ENCODE peak calls at places on chromosomes 16 and 17, in nine cellular contexts. V is HFF-Myc, U is GM10248, E is GM06990, M is uterus, S is gastrocnemius medialis, I is psoas muscle, N is mucosa of descending colon, R is GM12865. P is an unnamed sample.

GRCh38 chr17:35449371-35449931 is 885 bp upstream of the SLFN13 start:
- DNase-seq in V (no peak), U (peak; percentile 58), E (peak; percentile 65), M (peak; percentile 31), S (no peak), I (no peak), N (peak; percentile 34), R (peak; percentile 62), P (peak; percentile 54)

GRCh38 chr16:64475627-64476351 is 646.1 kb downstream of the CDH11 start:
- DNase-seq in V (no peak), U (no peak), E (no peak), M (no peak), S (no peak), I (no peak), N (no peak), R (no peak), P (no peak)

GRCh38 chr17:28954886-28955285 is 3.6 kb upstream of the PHF12 start:
- DNase-seq in V (no peak), U (no peak), E (no peak), M (no peak), S (no peak), I (no peak), N (no peak), R (no peak), P (no peak)

GRCh38 chr16:3112058-3112880 is at the start of gene ZNF205:
- DNase-seq in V (no peak), U (no peak), E (no peak), M (peak; percentile 70), S (peak; percentile 28), I (peak; percentile 77), N (peak; percentile 87), R (peak; percentile 25), P (no peak)

GRCh38 chr17:78176548-78177025 is 8.2 kb downstream of the SYNGR2 start:
- DNase-seq in V (no peak), U (peak; percentile 78), E (peak; percentile 87), M (peak; percentile 68), S (peak; percentile 65), I (peak; percentile 85), N (peak; percentile 90), R (peak; percentile 87), P (peak; percentile 80)

GRCh38 chr16:29653436-29653835 is 9.6 kb upstream of the SPN start:
- DNase-seq in V (no peak), U (peak; percentile 43), E (peak; percentile 56), M (no peak), S (no peak), I (no peak), N (no peak), R (peak; percentile 84), P (no peak)

GRCh38 chr17:14303343-14304221 is 2.7 kb downstream of the HS3ST3B1 start:
- DNase-seq in V (no peak), U (no peak), E (no peak), M (no peak), S (no peak), I (no peak), N (no peak), R (no peak), P (no peak)

GRCh38 chr17:43667506-43668438 is 6.0 kb upstream of the MEOX1 start:
- DNase-seq in V (no peak), U (no peak), E (no peak), M (no peak), S (no peak), I (no peak), N (no peak), R (no peak), P (no peak)

GRCh38 chr17:33292184-33292980 is 713 bp downstream of the ASIC2 start:
- DNase-seq in V (no peak), U (peak; percentile 19), E (peak; percentile 18), M (peak; percentile 14), S (no peak), I (no peak), N (peak; percentile 70), R (no peak), P (peak; percentile 35)

GRCh38 chr17:33288954-33289353 is 4.1 kb downstream of the ASIC2 start:
- DNase-seq in V (no peak), U (no peak), E (no peak), M (no peak), S (no peak), I (no peak), N (no peak), R (no peak), P (no peak)

GRCh38 chr17:33290156-33290697 is 2.9 kb downstream of the ASIC2 start:
- DNase-seq in V (no peak), U (no peak), E (no peak), M (no peak), S (no peak), I (no peak), N (no peak), R (no peak), P (no peak)

GRCh38 chr17:33292981-33293867 is at the start of gene ASIC2:
- DNase-seq in V (no peak), U (no peak), E (no peak), M (no peak), S (no peak), I (no peak), N (peak; percentile 72), R (no peak), P (peak; percentile 24)

DNA sequence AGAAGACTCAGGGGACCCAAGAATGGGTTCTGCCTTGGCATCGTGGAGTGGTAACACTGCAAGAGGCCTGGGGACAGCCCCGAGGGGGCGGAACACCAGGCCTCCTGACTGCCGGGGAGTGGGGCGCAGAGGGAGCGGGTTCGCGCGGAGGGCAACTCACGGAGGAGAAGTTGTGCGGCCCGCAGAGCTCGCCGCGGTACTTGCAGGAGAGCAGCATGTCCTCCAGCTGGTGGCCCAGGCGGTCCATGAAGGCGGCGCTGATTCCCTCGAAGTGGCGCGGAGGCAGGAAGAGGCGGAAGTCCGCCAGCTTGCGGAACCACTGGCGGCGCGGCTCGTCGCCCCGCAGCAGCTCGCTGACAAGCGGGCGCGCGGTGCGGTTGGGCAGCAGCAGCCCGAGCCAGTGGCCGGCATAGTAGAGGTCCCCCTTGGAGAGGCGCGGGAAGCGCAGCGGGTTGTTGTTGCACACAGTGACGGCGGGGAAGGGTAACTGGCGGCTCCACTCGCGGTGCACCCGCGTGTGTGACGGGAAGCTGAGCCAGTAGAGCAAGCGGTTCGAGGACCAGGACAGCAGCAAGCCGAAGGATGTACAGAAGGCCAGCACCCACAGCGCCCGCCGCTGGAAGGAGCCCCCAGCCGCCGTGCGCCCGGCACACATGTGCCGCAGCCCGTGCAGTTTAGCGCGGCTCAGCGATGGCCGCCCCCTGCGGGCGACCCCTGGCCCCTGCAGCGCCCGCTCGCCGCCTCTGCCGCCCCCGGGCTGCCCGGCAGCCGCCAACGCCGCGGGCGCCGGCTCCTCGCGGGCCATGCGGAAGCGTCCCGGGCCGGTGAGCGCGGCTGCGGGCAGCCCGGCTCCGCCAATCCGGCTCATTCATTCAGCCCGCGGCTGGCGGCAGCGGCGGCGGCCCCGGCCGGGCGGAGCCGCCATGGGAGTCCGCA is 1.6 kb downstream of the ASIC2 start:
- DNase-seq in V (no peak), U (no peak), E (peak; percentile 27), M (no peak), S (no peak), I (peak; percentile 49), N (peak; percentile 67), R (no peak), P (peak; percentile 34)
- TF ChIP-seq CTCF in V (no peak), U (no peak), E (no peak), M (peak; percentile 12), S (no peak), I (no peak), N (no peak), R (no peak), P (no peak)

GRCh38 chr16:25709182-25709581 is 17.4 kb downstream of the HS3ST4 start:
- DNase-seq in V (no peak), U (no peak), E (no peak), M (no peak), S (no peak), I (no peak), N (no peak), R (no peak), P (no peak)

GRCh38 chr16:25713785-25714570 is 22.2 kb downstream of the HS3ST4 start:
- DNase-seq in V (no peak), U (no peak), E (no peak), M (no peak), S (no peak), I (no peak), N (no peak), R (no peak), P (no peak)

GRCh38 chr16:25707553-25707952 is 15.8 kb downstream of the HS3ST4 start:
- DNase-seq in V (no peak), U (no peak), E (no peak), M (no peak), S (no peak), I (no peak), N (no peak), R (no peak), P (no peak)

DNA sequence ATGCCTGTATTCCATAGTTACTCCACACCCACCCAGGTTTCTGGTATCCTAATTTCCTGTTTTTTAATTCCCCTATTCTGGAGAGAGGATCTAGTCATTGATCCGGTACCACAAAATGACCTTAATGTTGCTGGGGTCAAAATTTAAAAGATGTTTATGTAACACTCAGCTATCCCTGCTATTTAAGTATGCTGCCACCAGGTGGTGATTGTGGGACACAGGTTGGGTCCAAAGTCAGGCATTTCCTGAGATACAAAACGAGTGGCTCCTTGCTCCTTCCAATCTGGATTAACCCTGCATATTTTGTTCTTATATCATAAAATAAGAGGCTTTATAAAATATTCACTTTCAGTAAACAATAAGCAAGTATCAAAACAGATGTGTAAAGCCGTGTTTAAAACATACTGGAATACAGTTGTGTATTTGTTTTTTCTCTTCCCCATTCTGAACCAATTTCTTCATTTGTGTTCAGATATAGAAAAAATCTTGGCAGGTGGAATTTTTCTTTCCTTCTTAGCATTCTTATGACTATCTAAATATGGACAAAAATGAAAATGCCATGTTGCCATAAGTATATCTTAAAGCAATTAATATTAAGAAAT is 16.3 kb downstream of the HS3ST4 start:
- DNase-seq in V (peak; percentile 1), U (peak; percentile 31), E (no peak), M (no peak), S (no peak), I (no peak), N (no peak), R (peak; percentile 45), P (peak; percentile 39)
- TF ChIP-seq CTCF in V (peak; percentile 28), U (peak; percentile 53), E (peak; percentile 70), M (no peak), S (no peak), I (no peak), N (no peak), R (peak; percentile 55), P (peak; percentile 58)

DNA sequence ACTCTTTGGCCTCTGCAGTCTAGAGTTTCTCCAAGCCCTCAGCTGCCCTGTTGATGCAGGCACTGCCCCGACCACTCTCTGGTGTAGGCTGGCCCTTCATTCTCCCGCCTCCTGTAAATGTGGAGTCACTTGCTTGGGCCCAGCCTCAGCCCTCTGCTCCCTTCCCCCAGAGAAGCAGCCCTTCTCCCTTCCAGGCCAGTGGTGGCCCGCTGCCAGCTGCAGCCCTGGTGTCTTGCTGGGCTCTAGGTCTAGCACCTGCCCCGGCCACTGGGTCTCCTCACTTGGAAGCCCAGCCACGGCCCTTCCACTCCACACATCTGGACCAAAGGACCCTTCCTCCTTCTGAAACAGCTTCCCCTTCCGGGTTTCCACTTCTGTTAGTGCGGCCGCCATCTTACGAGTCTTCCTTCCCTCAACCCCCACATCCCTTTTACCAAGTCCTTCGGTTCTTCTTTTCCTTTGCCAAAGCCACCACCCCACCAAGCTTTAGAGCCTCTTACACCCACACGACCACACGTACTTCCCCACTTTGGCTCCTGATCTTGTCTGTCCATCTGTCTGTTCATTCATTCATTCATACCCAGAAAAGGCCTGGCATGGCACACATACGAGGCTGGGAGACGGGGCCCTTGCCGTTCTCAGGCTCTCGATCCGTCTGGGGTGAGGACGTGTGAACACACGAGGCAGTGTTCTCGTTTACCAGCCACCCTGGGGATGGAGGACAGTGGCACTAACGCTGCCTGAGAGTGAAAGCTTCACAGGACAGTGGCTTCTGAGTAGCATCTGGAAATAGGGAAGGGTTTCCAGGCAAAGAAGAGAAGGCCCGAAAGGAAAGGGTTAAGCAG is 68.0 kb downstream of the ABR start:
- DNase-seq in V (no peak), U (no peak), E (no peak), M (no peak), S (no peak), I (peak; percentile 67), N (peak; percentile 77), R (no peak), P (no peak)
- TF ChIP-seq CTCF in V (no peak), U (no peak), E (no peak), M (no peak), S (no peak), I (no peak), N (no peak), R (no peak), P (no peak)

GRCh38 chr17:40443196-40443987 is at the start of gene IGFBP4:
- DNase-seq in V (no peak), U (peak; percentile 81), E (peak; percentile 72), M (peak; percentile 91), S (peak; percentile 67), I (peak; percentile 92), N (peak; percentile 89), R (peak; percentile 77), P (peak; percentile 86)
- TF ChIP-seq CTCF in V (peak; percentile 36), U (peak; percentile 82), E (peak; percentile 59), M (peak; percentile 24), S (peak; percentile 42), I (peak; percentile 37), N (peak; percentile 46), R (peak; percentile 53), P (peak; percentile 79)

P was measured in GM13977.